ENCODE peak calls at places on chromosomes 5 and 9, in four cellular contexts. One of them, this sample, is unnamed.

GRCh38 chr5:140946578-140946977 is 19.7 kb upstream of the PCDHAC2 start:
- DNase-seq in lower lobe of right lung: no peak
- DNase-seq in astrocyte: no peak
- DNase-seq in RWPE1: no peak
- DNase-seq in this sample: no peak

GRCh38 chr5:116492016-116492623 is 82.5 kb downstream of the SEMA6A start:
- DNase-seq in RWPE1: peak
- DNase-seq in astrocyte: peak
- DNase-seq in lower lobe of right lung: no peak
- DNase-seq in this sample: peak

GRCh38 chr5:77904362-77904761 is 128.2 kb upstream of the TBCA start:
- DNase-seq in RWPE1: no peak
- DNase-seq in lower lobe of right lung: no peak
- DNase-seq in astrocyte: no peak
- DNase-seq in this sample: no peak

GRCh38 chr5:89036166-89036565 is 153.2 kb upstream of the MEF2C start:
- DNase-seq in RWPE1: no peak
- DNase-seq in lower lobe of right lung: no peak
- DNase-seq in astrocyte: no peak
- DNase-seq in this sample: no peak

GRCh38 chr5:112267231-112267630 is 151.8 kb downstream of the EPB41L4A start:
- DNase-seq in RWPE1: no peak
- DNase-seq in astrocyte: no peak
- DNase-seq in lower lobe of right lung: no peak
- DNase-seq in this sample: no peak

GRCh38 chr5:167937628-167938000 is 353.8 kb upstream of the WWC1 start:
- DNase-seq in lower lobe of right lung: no peak
- DNase-seq in astrocyte: no peak
- DNase-seq in RWPE1: no peak
- DNase-seq in this sample: no peak

GRCh38 chr9:129401623-129402340 is 219.1 kb downstream of the C9orf50 start:
- DNase-seq in lower lobe of right lung: peak
- DNase-seq in RWPE1: no peak
- DNase-seq in astrocyte: peak
- DNase-seq in this sample: no peak

GRCh38 chr9:18250051-18250450 is 223.9 kb upstream of the ADAMTSL1 start:
- DNase-seq in astrocyte: no peak
- DNase-seq in RWPE1: no peak
- DNase-seq in lower lobe of right lung: no peak
- DNase-seq in this sample: no peak

GRCh38 chr9:37555786-37556185 is 20.4 kb downstream of the FBXO10 start:
- DNase-seq in astrocyte: peak
- DNase-seq in lower lobe of right lung: no peak
- DNase-seq in RWPE1: no peak
- DNase-seq in this sample: no peak

GRCh38 chr5:60510663-60511062 is 189.3 kb downstream of the DEPDC1B start:
- DNase-seq in astrocyte: no peak
- DNase-seq in RWPE1: no peak
- DNase-seq in lower lobe of right lung: no peak
- DNase-seq in this sample: no peak

GRCh38 chr5:175032741-175033151 is 308.4 kb downstream of the MSX2 start:
- DNase-seq in astrocyte: no peak
- DNase-seq in RWPE1: no peak
- DNase-seq in lower lobe of right lung: no peak
- DNase-seq in this sample: no peak

GRCh38 chr5:140557965-140558364 is 692 bp upstream of the SRA1 start:
- DNase-seq in RWPE1: no peak
- DNase-seq in astrocyte: no peak
- DNase-seq in lower lobe of right lung: no peak
- DNase-seq in this sample: no peak

GRCh38 chr5:63820557-63820956 is 141.7 kb downstream of the HTR1A start:
- DNase-seq in astrocyte: no peak
- DNase-seq in RWPE1: no peak
- DNase-seq in lower lobe of right lung: no peak
- DNase-seq in this sample: no peak

GRCh38 chr5:78726003-78726402 is 77.4 kb upstream of the LHFPL2 start:
- DNase-seq in RWPE1: no peak
- DNase-seq in lower lobe of right lung: no peak
- DNase-seq in astrocyte: no peak
- DNase-seq in this sample: no peak

GRCh38 chr9:5455181-5455580 is 4.8 kb downstream of the CD274 start:
- DNase-seq in RWPE1: peak
- DNase-seq in astrocyte: peak
- DNase-seq in lower lobe of right lung: no peak
- DNase-seq in this sample: peak

GRCh38 chr5:41214199-41214598 is 867 bp upstream of the C6 start:
- DNase-seq in RWPE1: no peak
- DNase-seq in astrocyte: no peak
- DNase-seq in lower lobe of right lung: no peak
- DNase-seq in this sample: no peak

GRCh38 chr5:64794053-64794770 is 25.5 kb downstream of the CWC27 start:
- DNase-seq in astrocyte: no peak
- DNase-seq in RWPE1: no peak
- DNase-seq in lower lobe of right lung: no peak
- DNase-seq in this sample: no peak

GRCh38 chr9:131402738-131403492 is 9.0 kb downstream of the PRRC2B start:
- DNase-seq in astrocyte: peak
- DNase-seq in lower lobe of right lung: peak
- DNase-seq in RWPE1: peak
- DNase-seq in this sample: no peak

GRCh38 chr9:106713206-106713605 is 149.8 kb upstream of the ZNF462 start:
- DNase-seq in RWPE1: no peak
- DNase-seq in lower lobe of right lung: no peak
- DNase-seq in astrocyte: no peak
- DNase-seq in this sample: no peak

GRCh38 chr9:137464291-137464999 is 5.3 kb upstream of the NSMF start:
- DNase-seq in lower lobe of right lung: peak
- DNase-seq in astrocyte: no peak
- DNase-seq in RWPE1: no peak
- DNase-seq in this sample: no peak

GRCh38 chr5:163565931-163566608 is 60.7 kb downstream of the MAT2B start:
- DNase-seq in lower lobe of right lung: peak
- DNase-seq in astrocyte: no peak
- DNase-seq in RWPE1: peak
- DNase-seq in this sample: peak

GRCh38 chr5:174329738-174330137 is 284.2 kb downstream of the NSG2 start:
- DNase-seq in RWPE1: no peak
- DNase-seq in astrocyte: peak
- DNase-seq in lower lobe of right lung: no peak
- DNase-seq in this sample: no peak

GRCh38 chr5:4348919-4349318 is 753.3 kb downstream of the IRX1 start:
- DNase-seq in astrocyte: no peak
- DNase-seq in RWPE1: no peak
- DNase-seq in lower lobe of right lung: no peak
- DNase-seq in this sample: no peak

GRCh38 chr5:1228121-1228520 is 2.9 kb downstream of the SLC6A18 start:
- DNase-seq in lower lobe of right lung: no peak
- DNase-seq in RWPE1: no peak
- DNase-seq in astrocyte: no peak
- DNase-seq in this sample: no peak

GRCh38 chr5:109533847-109534272 is 124.1 kb upstream of the PJA2 start:
- DNase-seq in lower lobe of right lung: no peak
- DNase-seq in astrocyte: peak
- DNase-seq in RWPE1: no peak
- DNase-seq in this sample: no peak

GRCh38 chr9:82363236-82363635 is 374.7 kb downstream of the SPATA31D1 start:
- DNase-seq in RWPE1: no peak
- DNase-seq in astrocyte: no peak
- DNase-seq in lower lobe of right lung: no peak
- DNase-seq in this sample: no peak

GRCh38 chr9:37924538-37924937 is 20.6 kb upstream of the SLC25A51 start:
- DNase-seq in astrocyte: no peak
- DNase-seq in RWPE1: no peak
- DNase-seq in lower lobe of right lung: no peak
- DNase-seq in this sample: no peak

GRCh38 chr5:74613283-74613682 is 27.2 kb downstream of the ENC1 start:
- DNase-seq in lower lobe of right lung: no peak
- DNase-seq in RWPE1: no peak
- DNase-seq in astrocyte: no peak
- DNase-seq in this sample: no peak

GRCh38 chr9:114397219-114397847 is 9.6 kb upstream of the AKNA start:
- DNase-seq in lower lobe of right lung: no peak
- DNase-seq in astrocyte: no peak
- DNase-seq in RWPE1: no peak
- DNase-seq in this sample: no peak

GRCh38 chr5:74866653-74867162 is 521 bp upstream of the FAM169A start:
- DNase-seq in RWPE1: no peak
- DNase-seq in lower lobe of right lung: no peak
- DNase-seq in astrocyte: no peak
- DNase-seq in this sample: no peak

GRCh38 chr9:133118568-133118967 is 2.5 kb downstream of the RALGDS start:
- DNase-seq in astrocyte: no peak
- DNase-seq in RWPE1: no peak
- DNase-seq in lower lobe of right lung: peak
- DNase-seq in this sample: no peak

GRCh38 chr9:133118179-133118520 is 2.9 kb downstream of the RALGDS start:
- DNase-seq in RWPE1: no peak
- DNase-seq in astrocyte: no peak
- DNase-seq in lower lobe of right lung: no peak
- DNase-seq in this sample: no peak

GRCh38 chr9:133119039-133119438 is 2.0 kb downstream of the RALGDS start:
- DNase-seq in astrocyte: no peak
- DNase-seq in lower lobe of right lung: peak
- DNase-seq in RWPE1: no peak
- DNase-seq in this sample: no peak

GRCh38 chr9:133116346-133117231 is 4.5 kb downstream of the RALGDS start:
- DNase-seq in astrocyte: no peak
- DNase-seq in lower lobe of right lung: peak
- DNase-seq in RWPE1: no peak
- DNase-seq in this sample: no peak

GRCh38 chr9:133117271-133118178 is 3.5 kb downstream of the RALGDS start:
- DNase-seq in lower lobe of right lung: peak
- DNase-seq in astrocyte: peak
- DNase-seq in RWPE1: no peak
- DNase-seq in this sample: no peak
- TF ChIP-seq CTCF in lower lobe of right lung: no peak
- TF ChIP-seq CTCF in astrocyte: no peak
- TF ChIP-seq CTCF in RWPE1: no peak
- TF ChIP-seq CTCF in this sample: no peak

GRCh38 chr5:93622240-93622885 is 39.3 kb downstream of the NR2F1 start:
- DNase-seq in RWPE1: no peak
- DNase-seq in astrocyte: peak
- DNase-seq in lower lobe of right lung: no peak
- DNase-seq in this sample: peak

GRCh38 chr5:93623153-93623552 is 40.1 kb downstream of the NR2F1 start:
- DNase-seq in RWPE1: no peak
- DNase-seq in astrocyte: no peak
- DNase-seq in lower lobe of right lung: no peak
- DNase-seq in this sample: no peak

GRCh38 chr5:93621340-93621872 is 38.4 kb downstream of the NR2F1 start:
- DNase-seq in RWPE1: peak
- DNase-seq in lower lobe of right lung: peak
- DNase-seq in astrocyte: peak
- DNase-seq in this sample: no peak

DNA sequence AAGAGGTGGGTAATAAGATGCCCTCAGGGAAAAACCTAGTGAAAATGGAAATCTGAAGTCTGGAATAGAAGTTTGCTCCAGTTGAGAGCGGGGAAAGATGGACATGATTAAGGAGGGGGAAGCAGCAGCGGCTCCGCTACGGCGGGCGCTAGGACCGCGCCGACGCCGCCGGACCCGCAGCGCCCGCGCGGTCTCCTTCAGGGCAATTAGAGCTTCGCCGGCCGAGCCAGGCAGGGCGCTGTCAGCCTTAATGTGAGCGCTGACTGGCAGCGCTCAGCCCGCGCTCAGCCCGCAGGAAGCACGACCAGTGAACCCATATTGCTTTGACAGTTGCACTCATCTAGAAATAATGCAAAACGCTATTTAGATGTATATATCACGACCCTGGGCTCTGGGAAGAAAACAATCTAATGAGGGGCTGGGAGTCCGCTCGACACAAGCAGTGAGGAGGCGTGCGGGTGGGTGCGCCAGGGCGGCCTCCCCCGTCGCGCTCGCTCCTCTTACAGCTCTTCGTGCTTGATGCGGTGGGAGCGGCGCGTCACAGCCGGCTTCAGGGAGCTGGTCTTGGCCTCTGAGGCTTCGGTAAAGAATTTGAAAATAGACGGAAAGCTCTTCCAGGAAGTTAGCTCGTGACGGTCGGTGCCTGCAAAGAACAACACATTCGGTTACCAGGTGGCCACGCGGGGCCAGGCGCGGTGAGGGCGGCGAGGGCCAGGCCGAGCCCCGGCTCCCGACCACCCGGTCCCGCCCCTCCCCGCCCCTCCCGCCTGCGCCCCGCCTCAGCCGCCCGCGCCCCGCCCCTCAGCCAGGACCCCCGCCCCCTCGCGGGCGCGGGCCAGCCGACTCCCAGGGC is 37.7 kb downstream of the NR2F1 start:
- DNase-seq in astrocyte: peak
- DNase-seq in RWPE1: peak
- DNase-seq in lower lobe of right lung: peak
- DNase-seq in this sample: peak
- TF ChIP-seq CTCF in astrocyte: no peak
- TF ChIP-seq CTCF in RWPE1: peak
- TF ChIP-seq CTCF in lower lobe of right lung: no peak
- TF ChIP-seq CTCF in this sample: peak

GRCh38 chr5:180202939-180203573 is 6.0 kb downstream of the RASGEF1C start:
- DNase-seq in lower lobe of right lung: no peak
- DNase-seq in astrocyte: no peak
- DNase-seq in RWPE1: no peak
- DNase-seq in this sample: no peak

GRCh38 chr5:180199390-180199789 is 9.6 kb downstream of the RASGEF1C start:
- DNase-seq in lower lobe of right lung: no peak
- DNase-seq in RWPE1: no peak
- DNase-seq in astrocyte: no peak
- DNase-seq in this sample: no peak

GRCh38 chr5:180204420-180204819 is 4.6 kb downstream of the RASGEF1C start:
- DNase-seq in RWPE1: no peak
- DNase-seq in lower lobe of right lung: no peak
- DNase-seq in astrocyte: no peak
- DNase-seq in this sample: no peak

GRCh38 chr5:180198208-180198607 is 10.8 kb downstream of the RASGEF1C start:
- DNase-seq in RWPE1: no peak
- DNase-seq in astrocyte: no peak
- DNase-seq in lower lobe of right lung: no peak
- DNase-seq in this sample: no peak

GRCh38 chr5:180201051-180201987 is 7.7 kb downstream of the RASGEF1C start:
- DNase-seq in lower lobe of right lung: no peak
- DNase-seq in RWPE1: no peak
- DNase-seq in astrocyte: no peak
- DNase-seq in this sample: no peak
- TF ChIP-seq CTCF in lower lobe of right lung: peak
- TF ChIP-seq CTCF in RWPE1: peak
- TF ChIP-seq CTCF in astrocyte: peak
- TF ChIP-seq CTCF in this sample: no peak

DNA sequence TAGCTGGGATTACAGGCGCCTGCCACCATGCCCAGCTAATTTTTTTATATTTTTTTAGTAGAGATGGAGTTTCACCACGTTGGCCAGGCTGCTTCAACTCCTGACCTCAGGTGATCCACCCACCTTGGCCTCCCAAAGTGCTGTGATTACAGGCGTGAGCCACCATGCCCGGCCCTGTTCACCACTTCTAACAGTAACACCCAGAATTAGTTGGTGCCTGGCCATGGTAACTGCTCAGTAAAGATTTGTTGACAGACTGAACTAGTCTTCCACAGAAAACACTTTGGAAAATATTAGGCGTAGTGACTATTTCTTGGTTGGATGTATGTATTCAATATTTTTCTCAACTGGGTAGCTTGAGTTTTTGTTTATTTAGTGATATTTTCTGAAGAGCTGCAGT is 24.0 kb downstream of the TUT7 start:
- DNase-seq in RWPE1: no peak
- DNase-seq in lower lobe of right lung: no peak
- DNase-seq in astrocyte: no peak
- DNase-seq in this sample: no peak
- TF ChIP-seq CTCF in RWPE1: no peak
- TF ChIP-seq CTCF in lower lobe of right lung: no peak
- TF ChIP-seq CTCF in astrocyte: no peak
- TF ChIP-seq CTCF in this sample: no peak